ENCODE peak calls at places on chromosomes 3 and 15, in four cellular contexts. One of them, this sample, is unnamed.
A peak's percentile ranks its signal among the peaks of the same experiment; 100 is the strongest.

GRCh38 chr3:13206799-13207577 is 133.8 kb upstream of the IQSEC1 start:
- DNase-seq in K562: no peak
- DNase-seq in HepG2: no peak
- DNase-seq in GM12878: no peak
- DNase-seq in this sample: no peak

GRCh38 chr3:189563841-189564563 is 67.2 kb upstream of the TP63 start:
- DNase-seq in GM12878: peak; percentile 82
- DNase-seq in K562: no peak
- DNase-seq in HepG2: no peak
- DNase-seq in this sample: no peak

GRCh38 chr3:179174898-179175297 is 26.7 kb downstream of the PIK3CA start:
- DNase-seq in HepG2: no peak
- DNase-seq in GM12878: no peak
- DNase-seq in K562: no peak
- DNase-seq in this sample: no peak

GRCh38 chr3:188595890-188596376 is 442.0 kb downstream of the LPP start:
- DNase-seq in K562: no peak
- DNase-seq in HepG2: no peak
- DNase-seq in GM12878: no peak
- DNase-seq in this sample: no peak

GRCh38 chr3:153315781-153316180 is 153.8 kb downstream of the RAP2B start:
- DNase-seq in GM12878: no peak
- DNase-seq in K562: no peak
- DNase-seq in HepG2: no peak
- DNase-seq in this sample: no peak

GRCh38 chr3:114071786-114072185 is 15.2 kb downstream of the QTRT2 start:
- DNase-seq in K562: no peak
- DNase-seq in GM12878: no peak
- DNase-seq in HepG2: no peak
- DNase-seq in this sample: no peak

GRCh38 chr15:88997531-88997930 is 84.4 kb upstream of the MFGE8 start:
- DNase-seq in GM12878: no peak
- DNase-seq in HepG2: no peak
- DNase-seq in K562: no peak
- DNase-seq in this sample: no peak

GRCh38 chr15:31306426-31307269 is 20.0 kb upstream of the KLF13 start:
- DNase-seq in GM12878: no peak
- DNase-seq in K562: no peak
- DNase-seq in HepG2: no peak
- DNase-seq in this sample: peak; percentile 88

GRCh38 chr3:112092439-112093179 is 6.4 kb downstream of the C3orf52 start:
- DNase-seq in K562: no peak
- DNase-seq in GM12878: no peak
- DNase-seq in HepG2: no peak
- DNase-seq in this sample: no peak

GRCh38 chr3:169575381-169575780 is 88.1 kb downstream of the MECOM start:
- DNase-seq in GM12878: no peak
- DNase-seq in HepG2: no peak
- DNase-seq in K562: no peak
- DNase-seq in this sample: no peak

GRCh38 chr3:5438011-5438355 is 250.5 kb downstream of the EDEM1 start:
- DNase-seq in GM12878: no peak
- DNase-seq in HepG2: no peak
- DNase-seq in K562: peak; percentile 40
- DNase-seq in this sample: no peak

GRCh38 chr3:193168911-193169310 is 72.1 kb upstream of the PLAAT1 start:
- DNase-seq in K562: no peak
- DNase-seq in GM12878: no peak
- DNase-seq in HepG2: no peak
- DNase-seq in this sample: no peak

GRCh38 chr15:78508272-78508671 is 895 bp downstream of the HYKK start:
- DNase-seq in HepG2: peak; percentile 3
- DNase-seq in K562: no peak
- DNase-seq in GM12878: no peak
- DNase-seq in this sample: no peak

GRCh38 chr3:52248816-52249547 is 3.4 kb downstream of the PPM1M start:
- DNase-seq in GM12878: no peak
- DNase-seq in HepG2: no peak
- DNase-seq in K562: no peak
- DNase-seq in this sample: no peak

GRCh38 chr3:50648297-50648696 is 26.4 kb upstream of the DOCK3 start:
- DNase-seq in HepG2: no peak
- DNase-seq in GM12878: no peak
- DNase-seq in K562: peak; percentile 18
- DNase-seq in this sample: no peak

GRCh38 chr3:165837058-165837525 is at the start of gene BCHE:
- DNase-seq in HepG2: no peak
- DNase-seq in GM12878: no peak
- DNase-seq in K562: no peak
- DNase-seq in this sample: no peak

GRCh38 chr3:165837801-165838200 is 578 bp upstream of the BCHE start:
- DNase-seq in K562: no peak
- DNase-seq in HepG2: no peak
- DNase-seq in GM12878: no peak
- DNase-seq in this sample: no peak

GRCh38 chr3:165839296-165840076 is 2.3 kb upstream of the BCHE start:
- DNase-seq in HepG2: no peak
- DNase-seq in GM12878: no peak
- DNase-seq in K562: no peak
- DNase-seq in this sample: no peak

GRCh38 chr3:165830746-165831145 is 6.5 kb downstream of the BCHE start:
- DNase-seq in GM12878: no peak
- DNase-seq in K562: no peak
- DNase-seq in HepG2: no peak
- DNase-seq in this sample: no peak

DNA sequence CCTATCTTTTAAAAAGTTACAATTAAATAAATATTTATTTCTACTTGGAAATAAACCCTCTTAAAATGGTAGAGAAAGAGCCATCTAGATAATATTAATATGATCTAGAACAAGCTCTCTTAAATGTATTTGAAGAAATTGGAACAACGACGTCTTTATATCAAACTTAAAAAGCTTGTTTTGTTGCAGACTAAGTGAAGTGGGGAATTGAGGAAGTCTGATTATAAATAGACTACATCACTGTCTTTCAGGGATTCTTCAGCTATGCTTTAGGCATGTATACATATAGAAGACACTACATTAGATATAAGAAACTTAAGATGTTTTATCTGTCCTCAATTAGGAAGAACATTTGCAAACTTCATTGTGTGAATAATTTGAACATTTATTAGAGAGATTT is 1.8 kb downstream of the BCHE start:
- DNase-seq in GM12878: no peak
- DNase-seq in K562: no peak
- DNase-seq in HepG2: no peak
- DNase-seq in this sample: no peak
- TF ChIP-seq TAF1 in GM12878: no peak
- TF ChIP-seq TAF1 in K562: no peak
- TF ChIP-seq TAF1 in HepG2: no peak
- TF ChIP-seq TAF1 in this sample: no peak

GRCh38 chr15:58568157-58568571 is 136.4 kb downstream of the LIPC start:
- DNase-seq in K562: peak; percentile 25
- DNase-seq in HepG2: no peak
- DNase-seq in GM12878: no peak
- DNase-seq in this sample: peak; percentile 30
- TF ChIP-seq KDM1A in K562: no peak
- TF ChIP-seq KDM1A in HepG2: no peak
- TF ChIP-seq KDM1A in GM12878: no peak
- TF ChIP-seq KDM1A in this sample: no peak

GRCh38 chr15:25182098-25182478 is 227.3 kb downstream of the SNRPN start:
- DNase-seq in GM12878: no peak
- DNase-seq in HepG2: no peak
- DNase-seq in K562: no peak
- DNase-seq in this sample: no peak

GRCh38 chr15:25179673-25180511 is 225.1 kb downstream of the SNRPN start:
- DNase-seq in K562: no peak
- DNase-seq in HepG2: no peak
- DNase-seq in GM12878: no peak
- DNase-seq in this sample: no peak

GRCh38 chr15:25178835-25179672 is 224.3 kb downstream of the SNRPN start:
- DNase-seq in GM12878: no peak
- DNase-seq in K562: no peak
- DNase-seq in HepG2: no peak
- DNase-seq in this sample: peak; percentile 11

GRCh38 chr15:25181290-25182097 is 226.7 kb downstream of the SNRPN start:
- DNase-seq in K562: no peak
- DNase-seq in GM12878: no peak
- DNase-seq in HepG2: no peak
- DNase-seq in this sample: no peak

GRCh38 chr15:25180606-25181289 is 226.0 kb downstream of the SNRPN start:
- DNase-seq in K562: no peak
- DNase-seq in GM12878: no peak
- DNase-seq in HepG2: no peak
- DNase-seq in this sample: no peak
- TF ChIP-seq TAF1 in K562: no peak
- TF ChIP-seq TAF1 in GM12878: no peak
- TF ChIP-seq TAF1 in HepG2: no peak
- TF ChIP-seq TAF1 in this sample: no peak

GRCh38 chr3:144801890-144802289 is 830.3 kb downstream of the DIPK2A start:
- DNase-seq in GM12878: no peak
- DNase-seq in HepG2: no peak
- DNase-seq in K562: no peak
- DNase-seq in this sample: no peak
- TF ChIP-seq KDM1A in GM12878: no peak
- TF ChIP-seq KDM1A in HepG2: no peak
- TF ChIP-seq KDM1A in K562: no peak
- TF ChIP-seq KDM1A in this sample: no peak

GRCh38 chr3:101170047-101170771 is 150.2 kb downstream of the IMPG2 start:
- DNase-seq in GM12878: no peak
- DNase-seq in HepG2: no peak
- DNase-seq in K562: no peak
- DNase-seq in this sample: no peak
- TF ChIP-seq TAF1 in GM12878: no peak
- TF ChIP-seq TAF1 in HepG2: no peak
- TF ChIP-seq TAF1 in K562: no peak
- TF ChIP-seq TAF1 in this sample: no peak

GRCh38 chr3:64918989-64919388 is 231.2 kb upstream of the ADAMTS9 start:
- DNase-seq in K562: no peak
- DNase-seq in GM12878: no peak
- DNase-seq in HepG2: no peak
- DNase-seq in this sample: no peak
- TF ChIP-seq KDM1A in K562: no peak
- TF ChIP-seq KDM1A in GM12878: no peak
- TF ChIP-seq KDM1A in HepG2: no peak
- TF ChIP-seq KDM1A in this sample: no peak

GRCh38 chr15:100627789-100628395 is 25.5 kb downstream of the ASB7 start:
- DNase-seq in GM12878: peak; percentile 43
- DNase-seq in HepG2: peak; percentile 48
- DNase-seq in K562: peak; percentile 66
- DNase-seq in this sample: peak; percentile 74

GRCh38 chr15:100623301-100623700 is 20.9 kb downstream of the ASB7 start:
- DNase-seq in HepG2: no peak
- DNase-seq in K562: no peak
- DNase-seq in GM12878: no peak
- DNase-seq in this sample: no peak

GRCh38 chr15:100631831-100632230 is 29.4 kb downstream of the ASB7 start:
- DNase-seq in K562: no peak
- DNase-seq in GM12878: no peak
- DNase-seq in HepG2: no peak
- DNase-seq in this sample: no peak

GRCh38 chr15:100633763-100634075 is 31.3 kb downstream of the ASB7 start:
- DNase-seq in K562: no peak
- DNase-seq in HepG2: no peak
- DNase-seq in GM12878: no peak
- DNase-seq in this sample: no peak

GRCh38 chr15:100628746-100629145 is 26.4 kb downstream of the ASB7 start:
- DNase-seq in K562: no peak
- DNase-seq in GM12878: no peak
- DNase-seq in HepG2: no peak
- DNase-seq in this sample: no peak
- TF ChIP-seq TAF1 in K562: no peak
- TF ChIP-seq TAF1 in GM12878: no peak
- TF ChIP-seq TAF1 in HepG2: no peak
- TF ChIP-seq TAF1 in this sample: no peak

This sample was measured in H1.